ENCODE peak calls at places on chromosomes 3 and 15, in five cellular contexts. Q, I, J, B and G are unnamed samples.

GRCh38 chr3:176430244-176430893 is 766.9 kb downstream of the TBL1XR1 start:
- DNase-seq in J (peak; percentile 72), Q (peak; percentile 34), I (peak; percentile 39), B (peak; percentile 59), G (peak; percentile 10)

GRCh38 chr15:59862191-59863155 is 141.6 kb upstream of the FOXB1 start:
- DNase-seq in B (no peak), J (peak; percentile 18), Q (no peak), I (no peak), G (no peak)

GRCh38 chr3:114380233-114380645 is 86.4 kb downstream of the TIGIT start:
- DNase-seq in I (peak; percentile 95), Q (peak; percentile 44), B (no peak), J (no peak), G (no peak)

GRCh38 chr3:72594615-72595215 is 253.5 kb downstream of the SHQ1 start:
- DNase-seq in B (no peak), I (no peak), Q (no peak), J (no peak), G (no peak)

GRCh38 chr3:120348065-120348980 is 831 bp downstream of the LRRC58 start:
- DNase-seq in B (peak; percentile 76), I (no peak), Q (no peak), J (peak; percentile 32), G (no peak)

GRCh38 chr3:101204246-101204645 is 116.1 kb downstream of the IMPG2 start:
- DNase-seq in I (no peak), Q (no peak), B (no peak), J (no peak), G (no peak)

GRCh38 chr3:73431136-73431933 is 193.4 kb downstream of the PDZRN3 start:
- DNase-seq in Q (no peak), I (no peak), J (no peak), B (no peak), G (no peak)

GRCh38 chr3:8450618-8451017 is 51.0 kb upstream of the LMCD1 start:
- DNase-seq in B (no peak), Q (no peak), J (no peak), I (peak; percentile 36), G (no peak)

GRCh38 chr15:60844431-60845174 is 365.7 kb upstream of the ICE2 start:
- DNase-seq in B (no peak), I (no peak), J (no peak), Q (no peak), G (no peak)

GRCh38 chr15:23467110-23467600 is 20.1 kb upstream of the GOLGA6L2 start:
- DNase-seq in Q (peak; percentile 24), J (peak; percentile 67), I (no peak), B (peak; percentile 81), G (no peak)

GRCh38 chr3:156389151-156389760 is 165.7 kb downstream of the SSR3 start:
- DNase-seq in J (no peak), Q (no peak), B (no peak), I (peak; percentile 12), G (no peak)

GRCh38 chr3:111808439-111808838 is 50.6 kb upstream of the PHLDB2 start:
- DNase-seq in B (no peak), Q (no peak), I (peak; percentile 47), J (peak; percentile 72), G (peak; percentile 85)

GRCh38 chr3:128076783-128077624 is 24.8 kb downstream of the SEC61A1 start:
- DNase-seq in B (no peak), I (no peak), J (no peak), Q (no peak), G (no peak)

GRCh38 chr15:71288348-71288955 is 173.2 kb downstream of the THSD4 start:
- DNase-seq in Q (no peak), B (no peak), I (no peak), J (peak; percentile 68), G (no peak)

GRCh38 chr3:14849831-14850230 is 31.1 kb downstream of the FGD5 start:
- DNase-seq in Q (no peak), B (no peak), J (no peak), I (no peak), G (no peak)

GRCh38 chr3:59685432-59685831 is 635.6 kb upstream of the CFAP20DC start:
- DNase-seq in I (no peak), J (no peak), B (no peak), Q (no peak), G (no peak)

GRCh38 chr15:70180186-70180875 is 82.6 kb upstream of the TLE3 start:
- DNase-seq in I (no peak), B (no peak), J (no peak), Q (no peak), G (no peak)

GRCh38 chr15:83871808-83872559 is 218.1 kb downstream of the ADAMTSL3 start:
- DNase-seq in J (peak; percentile 62), I (peak; percentile 81), Q (no peak), B (no peak), G (no peak)

GRCh38 chr3:126014252-126014651 is 45.3 kb downstream of the ROPN1B start:
- DNase-seq in I (peak; percentile 72), J (no peak), B (no peak), Q (no peak), G (no peak)

GRCh38 chr3:50365080-50365841 is 5.9 kb upstream of the TMEM115 start:
- DNase-seq in B (peak; percentile 94), J (peak; percentile 82), Q (peak; percentile 70), I (peak; percentile 30), G (no peak)

GRCh38 chr3:50364573-50365079 is 5.3 kb upstream of the TMEM115 start:
- DNase-seq in B (no peak), I (peak; percentile 16), J (no peak), Q (no peak), G (no peak)

GRCh38 chr3:50370594-50370993 is 11.3 kb upstream of the TMEM115 start:
- DNase-seq in I (no peak), B (no peak), Q (no peak), J (peak; percentile 55), G (peak; percentile 30)

GRCh38 chr3:50369271-50369670 is 9.9 kb upstream of the TMEM115 start:
- DNase-seq in J (no peak), Q (no peak), I (no peak), B (no peak), G (no peak)

GRCh38 chr3:50365842-50366220 is 6.5 kb upstream of the TMEM115 start:
- DNase-seq in J (no peak), Q (no peak), I (no peak), B (no peak), G (no peak)
- H3K4me3 ChIP-seq in J (peak overlapping the region; percentile 56), Q (peak overlapping the region; percentile 65), I (no peak overlapping the region), B (peak overlapping the region; percentile 77), G (no peak overlapping the region)

GRCh38 chr3:40152482-40153133 is 156.9 kb upstream of the EIF1B start:
- DNase-seq in J (no peak), Q (no peak), I (no peak), B (no peak), G (no peak)
- TF ChIP-seq EZH2 in J (no peak), Q (no peak), I (no peak), B (no peak), G (no peak)

DNA sequence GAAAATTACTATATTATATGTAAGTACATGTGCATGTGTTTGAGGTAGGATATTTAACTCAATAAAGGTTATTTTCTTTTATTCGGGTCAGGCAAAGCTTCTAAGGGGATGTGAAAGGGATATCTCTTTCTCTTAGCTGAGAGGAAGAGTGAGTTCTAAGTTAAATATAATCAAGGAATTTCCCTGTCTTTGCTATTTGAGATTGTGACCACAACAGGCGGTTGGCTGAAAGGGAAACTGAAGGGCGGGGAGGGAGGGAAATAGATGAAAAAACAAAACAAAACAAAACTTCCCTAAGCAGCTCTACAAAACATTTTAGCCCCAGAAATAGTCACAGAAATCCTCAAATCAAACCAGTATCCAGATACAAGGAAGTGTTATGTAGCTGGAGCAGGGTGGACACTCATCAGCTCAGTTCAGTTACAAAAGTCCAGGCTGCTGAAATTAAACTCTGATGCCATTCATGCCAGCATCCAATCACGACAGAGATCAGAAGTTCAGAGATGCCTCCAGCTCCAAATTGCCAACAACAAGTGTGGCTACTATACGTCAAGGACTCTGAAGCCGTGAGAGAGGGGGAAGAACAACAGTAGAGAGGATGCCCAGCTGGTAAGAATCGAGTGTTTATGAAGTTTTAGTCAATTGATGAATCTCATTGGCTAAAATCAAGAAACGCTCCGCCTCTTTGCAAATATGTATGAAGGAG is 369 bp upstream of the TP63 start:
- DNase-seq in Q (no peak), J (no peak), I (no peak), B (peak; percentile 54), G (no peak)
- H3K4me3 ChIP-seq in Q (no peak overlapping the region), J (no peak overlapping the region), I (no peak overlapping the region), B (no peak overlapping the region), G (no peak overlapping the region)

GRCh38 chr15:52796228-52796521 is 6.0 kb upstream of the ONECUT1 start:
- DNase-seq in I (no peak), J (no peak), B (no peak), Q (no peak), G (no peak)

GRCh38 chr15:52798529-52799101 is 8.5 kb upstream of the ONECUT1 start:
- DNase-seq in J (no peak), B (no peak), I (no peak), Q (no peak), G (no peak)

GRCh38 chr15:52797625-52798501 is 7.7 kb upstream of the ONECUT1 start:
- DNase-seq in B (no peak), J (no peak), Q (no peak), I (no peak), G (no peak)

GRCh38 chr15:52795464-52796227 is 5.5 kb upstream of the ONECUT1 start:
- DNase-seq in Q (no peak), J (no peak), B (no peak), I (no peak), G (no peak)

DNA sequence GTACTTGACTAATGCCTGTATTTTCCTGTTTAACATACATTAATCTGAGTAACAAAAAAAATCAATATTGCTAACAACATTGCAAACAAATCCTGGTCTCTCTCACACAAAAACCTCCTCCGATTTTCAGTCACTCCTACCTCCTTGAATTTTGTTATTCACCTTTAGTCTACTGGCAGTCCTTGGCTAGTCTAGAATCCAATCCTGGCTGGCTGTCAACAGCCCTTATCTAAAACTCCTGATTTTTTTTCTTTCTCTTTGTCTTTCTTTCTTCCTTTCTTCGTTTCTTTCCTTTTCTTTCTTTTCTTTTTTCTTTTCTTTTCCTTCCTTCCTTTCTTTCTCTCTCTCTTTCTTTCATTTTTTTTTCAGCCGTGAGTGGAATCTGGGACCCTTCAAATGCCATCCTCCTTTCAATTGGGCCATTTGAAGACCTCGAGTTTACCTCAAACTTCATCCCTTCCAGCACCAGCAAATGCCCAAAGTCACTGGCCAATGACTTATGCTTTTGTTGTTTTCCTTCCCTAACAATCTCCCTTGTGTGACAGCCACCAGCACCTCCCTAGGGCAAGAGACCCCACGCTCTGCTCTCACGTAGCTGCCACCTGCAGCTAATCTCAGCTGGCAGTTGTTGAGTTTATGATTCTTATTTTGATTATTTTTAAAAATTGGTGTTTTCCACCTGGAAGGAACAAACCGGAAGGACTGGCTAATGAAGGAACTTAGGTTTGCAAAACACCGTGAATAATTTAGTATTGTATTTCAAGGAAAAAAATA is 6.8 kb upstream of the ONECUT1 start:
- DNase-seq in J (no peak), Q (no peak), B (no peak), I (no peak), G (no peak)
- TF ChIP-seq EZH2 in J (no peak), Q (no peak), B (no peak), I (no peak), G (no peak)

DNA sequence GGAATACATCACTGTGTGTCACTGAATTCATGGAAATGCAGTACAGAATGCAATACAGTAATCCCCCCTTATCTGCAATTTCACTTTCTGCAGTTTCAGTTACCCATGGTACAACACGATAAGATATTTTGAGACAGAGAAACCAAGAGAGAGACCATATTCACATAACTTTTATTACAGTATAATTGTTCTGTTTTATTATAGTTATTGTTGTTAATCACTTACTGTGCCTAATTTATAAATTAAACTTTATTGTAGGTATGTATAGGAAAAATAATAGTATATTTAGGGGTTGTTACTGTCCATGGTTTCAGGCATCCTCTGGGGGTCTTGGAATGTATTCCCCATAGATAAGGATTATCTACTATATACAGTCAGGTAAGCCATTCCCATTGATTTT is 61.8 kb downstream of the MBNL1 start:
- DNase-seq in I (no peak), B (no peak), Q (no peak), J (no peak), G (no peak)
- H3K4me3 ChIP-seq in I (no peak overlapping the region), B (no peak overlapping the region), Q (no peak overlapping the region), J (peak overlapping the region; percentile 32), G (no peak overlapping the region)